ENCODE peak calls at places on chromosomes 2 and 18, in five cellular contexts. W, X, G, Z and B are unnamed samples.

GRCh38 chr2:200604571-200605255 is 18.9 kb downstream of the AOX1 start:
- DNase-seq in W (no peak), X (no peak), Z (no peak), G (no peak), B (peak)

GRCh38 chr2:112165296-112165695 is 27.1 kb downstream of the FBLN7 start:
- DNase-seq in G (no peak), W (no peak), X (no peak), Z (no peak), B (no peak)

GRCh38 chr18:58772161-58772560 is 92.5 kb upstream of the ZNF532 start:
- DNase-seq in G (no peak), Z (no peak), X (no peak), W (no peak), B (no peak)

GRCh38 chr2:67825476-67825875 is 237.3 kb downstream of the C1D start:
- DNase-seq in Z (no peak), X (no peak), W (no peak), G (peak), B (peak)

GRCh38 chr2:70790079-70790963 is at the start of gene FIGLA:
- DNase-seq in W (no peak), Z (peak), G (peak), X (no peak), B (no peak)

GRCh38 chr2:112623913-112624777 is 21.6 kb upstream of the SLC20A1 start:
- DNase-seq in W (peak), X (no peak), G (no peak), Z (no peak), B (peak)

GRCh38 chr2:175234153-175234552 is 52.6 kb upstream of the ATP5MC3 start:
- DNase-seq in G (no peak), W (no peak), Z (peak), X (no peak), B (no peak)

GRCh38 chr18:44733069-44733753 is 52.5 kb downstream of the SETBP1 start:
- DNase-seq in W (no peak), Z (no peak), X (peak), G (no peak), B (peak)

GRCh38 chr2:33047939-33048338 is 101.2 kb downstream of the LTBP1 start:
- DNase-seq in W (no peak), Z (no peak), X (no peak), G (peak), B (no peak)

GRCh38 chr2:108392029-108392428 is 14.3 kb downstream of the SULT1C4 start:
- DNase-seq in X (no peak), W (no peak), Z (no peak), G (no peak), B (no peak)

GRCh38 chr18:3458952-3459853 is 9.2 kb downstream of the TGIF1 start:
- DNase-seq in W (no peak), G (no peak), X (no peak), Z (no peak), B (peak)

GRCh38 chr18:36312806-36313395 is 15.4 kb downstream of the FHOD3 start:
- DNase-seq in X (no peak), W (no peak), Z (no peak), G (no peak), B (peak)

GRCh38 chr18:63443820-63444219 is 21.5 kb upstream of the VPS4B start:
- DNase-seq in X (no peak), G (no peak), W (no peak), Z (no peak), B (no peak)

GRCh38 chr2:86014493-86014892 is 91.2 kb downstream of the POLR1A start:
- DNase-seq in G (no peak), X (no peak), Z (no peak), W (no peak), B (no peak)

GRCh38 chr2:128472789-128473174 is 154.1 kb upstream of the HS6ST1 start:
- DNase-seq in W (no peak), G (no peak), Z (no peak), X (no peak), B (peak)

GRCh38 chr2:73730810-73731209 is 6.3 kb downstream of the TPRKB start:
- DNase-seq in Z (no peak), W (no peak), G (no peak), X (no peak), B (no peak)

GRCh38 chr2:231280861-231281260 is 82.4 kb downstream of the ARMC9 start:
- DNase-seq in X (no peak), Z (no peak), G (no peak), W (no peak), B (no peak)

GRCh38 chr2:211479496-211480150 is 923.2 kb downstream of the CPS1 start:
- DNase-seq in G (no peak), Z (no peak), W (no peak), X (no peak), B (no peak)

GRCh38 chr18:73414598-73414997 is 546.8 kb upstream of the NETO1 start:
- DNase-seq in W (no peak), Z (no peak), G (no peak), X (no peak), B (no peak)

GRCh38 chr2:60925994-60926750 is 44.8 kb downstream of the REL start:
- DNase-seq in Z (no peak), X (no peak), G (peak), W (no peak), B (no peak)

GRCh38 chr18:35580748-35581534 is 599 bp upstream of the GALNT1 start:
- DNase-seq in G (peak), W (peak), Z (no peak), X (no peak), B (peak)

GRCh38 chr2:141380625-141381012 is 750.2 kb downstream of the LRP1B start:
- DNase-seq in W (no peak), Z (no peak), X (no peak), G (no peak), B (no peak)

GRCh38 chr2:241865416-241865956 is 4.0 kb upstream of the RTP5 start:
- DNase-seq in G (no peak), Z (no peak), X (no peak), W (no peak), B (no peak)

GRCh38 chr2:70124983-70125480 is 37.8 kb downstream of the PCBP1 start:
- DNase-seq in Z (no peak), X (no peak), W (peak), G (peak), B (peak)

GRCh38 chr18:58180738-58181353 is 136.8 kb downstream of the NEDD4L start:
- DNase-seq in Z (peak), G (peak), X (no peak), W (peak), B (peak)

GRCh38 chr2:222946700-222947278 is 86.0 kb downstream of the ACSL3 start:
- DNase-seq in G (no peak), W (no peak), Z (no peak), X (no peak), B (no peak)

GRCh38 chr18:26909599-26910290 is 44.2 kb upstream of the AQP4 start:
- DNase-seq in W (no peak), X (no peak), G (no peak), Z (no peak), B (no peak)

GRCh38 chr18:44229693-44230108 is 451.0 kb upstream of the SETBP1 start:
- DNase-seq in G (no peak), Z (no peak), X (no peak), W (no peak), B (peak)

GRCh38 chr2:129923265-129924141 is 56.0 kb upstream of the RAB6C start:
- DNase-seq in G (peak), X (no peak), W (no peak), Z (peak), B (peak)

GRCh38 chr2:233247744-233248143 is 3.7 kb upstream of the ATG16L1 start:
- DNase-seq in X (no peak), W (peak), G (no peak), Z (no peak), B (peak)

GRCh38 chr2:96763511-96764252 is 3.0 kb downstream of the CNNM4 start:
- DNase-seq in W (no peak), Z (no peak), X (no peak), G (peak), B (no peak)

GRCh38 chr2:19738707-19739106 is 163.1 kb downstream of the TTC32 start:
- DNase-seq in G (peak), Z (no peak), W (no peak), X (no peak), B (peak)

GRCh38 chr18:48228301-48228715 is 180.9 kb downstream of the ZBTB7C start:
- DNase-seq in W (no peak), X (no peak), G (no peak), Z (no peak), B (peak)